ENCODE peak calls at places on chromosomes 6 and 20, in six cellular contexts. One of them, this sample, is unnamed.

GRCh38 chr6:6678185-6678671 is 89.7 kb downstream of the LY86 start:
- DNase-seq in activated CD8-positive, alpha-beta T cell treated with anti-CD3 and anti-CD28 coated beads for 36 hours: no peak
- DNase-seq in uterus: no peak
- DNase-seq in endothelial cell: no peak
- DNase-seq in WTC11: no peak
- DNase-seq in progenitor cell of endocrine pancreas: no peak
- DNase-seq in this sample: no peak

GRCh38 chr6:75882734-75883133 is 133.7 kb downstream of the MYO6 start:
- DNase-seq in endothelial cell: no peak
- DNase-seq in WTC11: no peak
- DNase-seq in activated CD8-positive, alpha-beta T cell treated with anti-CD3 and anti-CD28 coated beads for 36 hours: no peak
- DNase-seq in progenitor cell of endocrine pancreas: no peak
- DNase-seq in uterus: no peak
- DNase-seq in this sample: no peak

GRCh38 chr6:43492673-43493072 is 15.3 kb downstream of the TJAP1 start:
- DNase-seq in uterus: no peak
- DNase-seq in progenitor cell of endocrine pancreas: no peak
- DNase-seq in WTC11: no peak
- DNase-seq in activated CD8-positive, alpha-beta T cell treated with anti-CD3 and anti-CD28 coated beads for 36 hours: no peak
- DNase-seq in endothelial cell: no peak
- DNase-seq in this sample: no peak

GRCh38 chr6:157845493-157846259 is 22.6 kb downstream of the SNX9 start:
- DNase-seq in progenitor cell of endocrine pancreas: no peak
- DNase-seq in WTC11: no peak
- DNase-seq in endothelial cell: no peak
- DNase-seq in uterus: no peak
- DNase-seq in activated CD8-positive, alpha-beta T cell treated with anti-CD3 and anti-CD28 coated beads for 36 hours: no peak
- DNase-seq in this sample: no peak

GRCh38 chr20:32155017-32155965 is 45.8 kb downstream of the TM9SF4 start:
- DNase-seq in endothelial cell: peak
- DNase-seq in WTC11: peak
- DNase-seq in uterus: peak
- DNase-seq in progenitor cell of endocrine pancreas: no peak
- DNase-seq in activated CD8-positive, alpha-beta T cell treated with anti-CD3 and anti-CD28 coated beads for 36 hours: peak
- DNase-seq in this sample: peak

GRCh38 chr6:110566346-110567125 is 90.1 kb upstream of the SLC22A16 start:
- DNase-seq in WTC11: no peak
- DNase-seq in progenitor cell of endocrine pancreas: no peak
- DNase-seq in activated CD8-positive, alpha-beta T cell treated with anti-CD3 and anti-CD28 coated beads for 36 hours: no peak
- DNase-seq in endothelial cell: no peak
- DNase-seq in uterus: no peak
- DNase-seq in this sample: peak

GRCh38 chr6:139534472-139535115 is 160.1 kb upstream of the CITED2 start:
- DNase-seq in progenitor cell of endocrine pancreas: no peak
- DNase-seq in activated CD8-positive, alpha-beta T cell treated with anti-CD3 and anti-CD28 coated beads for 36 hours: no peak
- DNase-seq in WTC11: no peak
- DNase-seq in endothelial cell: no peak
- DNase-seq in uterus: no peak
- DNase-seq in this sample: no peak

GRCh38 chr20:39133205-39133604 is 171.1 kb downstream of the DHX35 start:
- DNase-seq in uterus: no peak
- DNase-seq in progenitor cell of endocrine pancreas: no peak
- DNase-seq in activated CD8-positive, alpha-beta T cell treated with anti-CD3 and anti-CD28 coated beads for 36 hours: no peak
- DNase-seq in WTC11: no peak
- DNase-seq in endothelial cell: no peak
- DNase-seq in this sample: no peak

GRCh38 chr20:1946762-1947534 is 46.9 kb downstream of the PDYN start:
- DNase-seq in uterus: peak
- DNase-seq in progenitor cell of endocrine pancreas: peak
- DNase-seq in activated CD8-positive, alpha-beta T cell treated with anti-CD3 and anti-CD28 coated beads for 36 hours: no peak
- DNase-seq in WTC11: peak
- DNase-seq in endothelial cell: peak
- DNase-seq in this sample: peak

GRCh38 chr6:33028220-33028849 is 18.9 kb upstream of the HLA-DOA start:
- DNase-seq in WTC11: no peak
- DNase-seq in activated CD8-positive, alpha-beta T cell treated with anti-CD3 and anti-CD28 coated beads for 36 hours: no peak
- DNase-seq in progenitor cell of endocrine pancreas: no peak
- DNase-seq in uterus: no peak
- DNase-seq in endothelial cell: no peak
- DNase-seq in this sample: no peak

GRCh38 chr6:108164815-108165706 is 761 bp upstream of the NR2E1 start:
- DNase-seq in progenitor cell of endocrine pancreas: no peak
- DNase-seq in WTC11: peak
- DNase-seq in endothelial cell: no peak
- DNase-seq in uterus: no peak
- DNase-seq in activated CD8-positive, alpha-beta T cell treated with anti-CD3 and anti-CD28 coated beads for 36 hours: no peak
- DNase-seq in this sample: peak

GRCh38 chr6:101806241-101806640 is 412.7 kb downstream of the GRIK2 start:
- DNase-seq in progenitor cell of endocrine pancreas: no peak
- DNase-seq in activated CD8-positive, alpha-beta T cell treated with anti-CD3 and anti-CD28 coated beads for 36 hours: no peak
- DNase-seq in WTC11: no peak
- DNase-seq in endothelial cell: no peak
- DNase-seq in uterus: no peak
- DNase-seq in this sample: no peak

GRCh38 chr6:64280569-64280968 is 645.0 kb downstream of the PHF3 start:
- DNase-seq in progenitor cell of endocrine pancreas: peak
- DNase-seq in endothelial cell: no peak
- DNase-seq in uterus: no peak
- DNase-seq in activated CD8-positive, alpha-beta T cell treated with anti-CD3 and anti-CD28 coated beads for 36 hours: peak
- DNase-seq in WTC11: peak
- DNase-seq in this sample: peak

GRCh38 chr6:84791927-84792326 is 27.5 kb upstream of the TBX18 start:
- DNase-seq in uterus: no peak
- DNase-seq in WTC11: no peak
- DNase-seq in progenitor cell of endocrine pancreas: no peak
- DNase-seq in activated CD8-positive, alpha-beta T cell treated with anti-CD3 and anti-CD28 coated beads for 36 hours: no peak
- DNase-seq in endothelial cell: no peak
- DNase-seq in this sample: no peak

GRCh38 chr6:90425161-90425641 is 128.6 kb upstream of the BACH2 start:
- DNase-seq in progenitor cell of endocrine pancreas: no peak
- DNase-seq in activated CD8-positive, alpha-beta T cell treated with anti-CD3 and anti-CD28 coated beads for 36 hours: peak
- DNase-seq in uterus: no peak
- DNase-seq in endothelial cell: no peak
- DNase-seq in WTC11: no peak
- DNase-seq in this sample: no peak

GRCh38 chr6:46015119-46015968 is at the start of gene CLIC5:
- DNase-seq in WTC11: peak
- DNase-seq in uterus: no peak
- DNase-seq in activated CD8-positive, alpha-beta T cell treated with anti-CD3 and anti-CD28 coated beads for 36 hours: peak
- DNase-seq in endothelial cell: peak
- DNase-seq in progenitor cell of endocrine pancreas: peak
- DNase-seq in this sample: peak

GRCh38 chr6:158354509-158354877 is 42.2 kb downstream of the TULP4 start:
- DNase-seq in uterus: no peak
- DNase-seq in progenitor cell of endocrine pancreas: no peak
- DNase-seq in endothelial cell: no peak
- DNase-seq in WTC11: no peak
- DNase-seq in activated CD8-positive, alpha-beta T cell treated with anti-CD3 and anti-CD28 coated beads for 36 hours: no peak
- DNase-seq in this sample: no peak

GRCh38 chr6:5084787-5085637 is at the start of gene PPP1R3G:
- DNase-seq in uterus: peak
- DNase-seq in endothelial cell: peak
- DNase-seq in progenitor cell of endocrine pancreas: no peak
- DNase-seq in WTC11: peak
- DNase-seq in activated CD8-positive, alpha-beta T cell treated with anti-CD3 and anti-CD28 coated beads for 36 hours: peak
- DNase-seq in this sample: peak

GRCh38 chr20:5825136-5825719 is 75.0 kb downstream of the SHLD1 start:
- DNase-seq in WTC11: no peak
- DNase-seq in uterus: no peak
- DNase-seq in progenitor cell of endocrine pancreas: no peak
- DNase-seq in endothelial cell: no peak
- DNase-seq in activated CD8-positive, alpha-beta T cell treated with anti-CD3 and anti-CD28 coated beads for 36 hours: no peak
- DNase-seq in this sample: no peak
- TF ChIP-seq CTCF in WTC11: no peak
- TF ChIP-seq CTCF in uterus: no peak
- TF ChIP-seq CTCF in progenitor cell of endocrine pancreas: no peak
- TF ChIP-seq CTCF in endothelial cell: no peak
- TF ChIP-seq CTCF in activated CD8-positive, alpha-beta T cell treated with anti-CD3 and anti-CD28 coated beads for 36 hours: no peak
- TF ChIP-seq CTCF in this sample: no peak

DNA sequence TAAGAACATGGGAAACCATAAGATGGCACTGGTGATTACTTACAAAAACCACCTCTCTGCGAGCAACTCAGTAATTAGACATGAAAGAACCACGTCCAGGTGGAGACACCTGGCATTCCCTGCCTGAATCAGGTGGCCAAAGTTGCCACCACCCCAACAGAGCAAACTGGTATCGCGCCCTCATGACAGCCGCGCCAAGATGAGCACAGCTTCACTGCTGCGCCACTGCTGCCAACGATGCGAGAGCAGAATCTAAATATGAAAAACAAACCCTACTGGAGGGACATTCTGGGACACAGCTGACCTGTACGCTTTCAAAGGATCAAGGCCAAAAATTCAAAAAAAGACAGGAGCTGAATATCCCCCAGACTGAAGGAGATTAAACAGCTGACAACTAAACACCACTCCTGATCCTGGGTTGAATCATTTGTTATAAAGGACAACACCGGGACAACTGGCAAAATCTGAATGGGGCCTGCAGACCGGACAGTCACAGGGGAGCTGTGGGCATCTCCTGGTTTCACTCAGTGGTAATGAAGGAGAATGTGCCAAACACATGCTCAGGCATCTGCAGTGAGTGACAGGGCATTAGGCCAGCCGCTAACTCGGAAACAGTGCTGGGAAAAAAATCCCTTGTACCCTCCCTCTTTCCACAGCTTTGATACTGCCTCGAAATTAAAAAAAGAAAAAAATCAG is 17.4 kb downstream of the CST7 start:
- DNase-seq in uterus: no peak
- DNase-seq in progenitor cell of endocrine pancreas: no peak
- DNase-seq in activated CD8-positive, alpha-beta T cell treated with anti-CD3 and anti-CD28 coated beads for 36 hours: no peak
- DNase-seq in endothelial cell: no peak
- DNase-seq in WTC11: no peak
- DNase-seq in this sample: no peak
- TF ChIP-seq CTCF in uterus: no peak
- TF ChIP-seq CTCF in progenitor cell of endocrine pancreas: no peak
- TF ChIP-seq CTCF in activated CD8-positive, alpha-beta T cell treated with anti-CD3 and anti-CD28 coated beads for 36 hours: no peak
- TF ChIP-seq CTCF in endothelial cell: no peak
- TF ChIP-seq CTCF in WTC11: no peak
- TF ChIP-seq CTCF in this sample: no peak

GRCh38 chr6:142303191-142303564 is 1.4 kb downstream of the ADGRG6 start:
- DNase-seq in progenitor cell of endocrine pancreas: no peak
- DNase-seq in endothelial cell: no peak
- DNase-seq in uterus: no peak
- DNase-seq in WTC11: no peak
- DNase-seq in activated CD8-positive, alpha-beta T cell treated with anti-CD3 and anti-CD28 coated beads for 36 hours: no peak
- DNase-seq in this sample: no peak

GRCh38 chr6:142302427-142303190 is 802 bp downstream of the ADGRG6 start:
- DNase-seq in WTC11: no peak
- DNase-seq in progenitor cell of endocrine pancreas: peak
- DNase-seq in uterus: no peak
- DNase-seq in activated CD8-positive, alpha-beta T cell treated with anti-CD3 and anti-CD28 coated beads for 36 hours: no peak
- DNase-seq in endothelial cell: no peak
- DNase-seq in this sample: no peak

GRCh38 chr6:142300758-142301251 is 1.0 kb upstream of the ADGRG6 start:
- DNase-seq in uterus: no peak
- DNase-seq in endothelial cell: no peak
- DNase-seq in progenitor cell of endocrine pancreas: no peak
- DNase-seq in activated CD8-positive, alpha-beta T cell treated with anti-CD3 and anti-CD28 coated beads for 36 hours: no peak
- DNase-seq in WTC11: no peak
- DNase-seq in this sample: no peak

GRCh38 chr6:142300302-142300701 is 1.5 kb upstream of the ADGRG6 start:
- DNase-seq in activated CD8-positive, alpha-beta T cell treated with anti-CD3 and anti-CD28 coated beads for 36 hours: no peak
- DNase-seq in endothelial cell: no peak
- DNase-seq in uterus: no peak
- DNase-seq in progenitor cell of endocrine pancreas: no peak
- DNase-seq in WTC11: no peak
- DNase-seq in this sample: no peak

DNA sequence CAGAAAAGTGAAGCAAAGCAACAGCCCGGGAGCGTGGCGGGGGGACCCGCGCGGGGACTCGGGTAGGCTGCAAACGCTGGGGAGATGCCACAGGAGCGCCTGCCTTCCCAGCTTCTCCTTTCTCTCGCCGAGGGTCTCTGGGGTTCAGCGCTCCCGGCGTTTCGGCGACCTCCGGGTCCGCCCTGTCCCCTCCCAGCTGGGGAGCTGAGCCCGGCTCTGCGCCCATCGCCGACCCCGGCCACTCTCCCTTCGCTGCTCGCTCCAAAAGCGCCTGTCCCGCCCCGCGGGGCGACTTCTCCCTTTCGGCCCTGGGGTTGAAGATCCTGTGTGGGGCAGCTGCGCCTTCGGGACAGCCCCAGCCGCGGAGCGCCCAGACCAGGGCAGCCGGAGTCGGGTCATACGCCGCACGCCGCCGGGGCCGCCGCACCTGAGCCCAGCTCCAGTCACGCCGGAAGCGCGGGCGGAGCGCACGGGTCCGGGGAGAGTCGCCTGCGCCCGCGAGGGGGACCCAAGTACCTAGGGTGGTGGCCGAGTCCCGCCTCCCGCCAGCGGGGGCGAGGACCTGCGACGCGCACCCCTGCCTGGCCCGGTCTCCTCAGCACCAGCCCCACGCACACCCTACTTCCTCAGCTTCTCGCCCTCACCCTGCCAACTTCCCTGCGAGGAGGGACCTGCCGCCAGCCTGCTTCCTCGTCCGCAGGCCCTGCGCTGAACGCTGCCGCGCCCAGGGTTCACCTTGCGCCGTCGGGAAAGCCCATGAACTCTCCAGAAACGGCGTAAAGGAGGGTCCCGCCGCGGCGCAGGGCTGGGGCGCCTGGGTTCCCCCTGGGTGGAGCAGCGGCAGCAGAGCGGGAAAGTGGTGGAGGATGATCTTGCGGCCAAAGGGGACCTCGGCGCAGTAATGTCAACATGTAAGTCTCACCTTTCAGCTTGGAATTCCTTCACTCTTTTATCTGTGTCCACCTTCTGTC is at the start of gene ADGRG6:
- DNase-seq in progenitor cell of endocrine pancreas: peak
- DNase-seq in endothelial cell: peak
- DNase-seq in activated CD8-positive, alpha-beta T cell treated with anti-CD3 and anti-CD28 coated beads for 36 hours: peak
- DNase-seq in WTC11: peak
- DNase-seq in uterus: no peak
- DNase-seq in this sample: peak
- TF ChIP-seq CTCF in progenitor cell of endocrine pancreas: peak
- TF ChIP-seq CTCF in endothelial cell: no peak
- TF ChIP-seq CTCF in activated CD8-positive, alpha-beta T cell treated with anti-CD3 and anti-CD28 coated beads for 36 hours: peak
- TF ChIP-seq CTCF in WTC11: no peak
- TF ChIP-seq CTCF in uterus: no peak
- TF ChIP-seq CTCF in this sample: no peak

GRCh38 chr20:44110816-44111568 is 76.0 kb downstream of the JPH2 start:
- DNase-seq in uterus: no peak
- DNase-seq in progenitor cell of endocrine pancreas: no peak
- DNase-seq in WTC11: no peak
- DNase-seq in activated CD8-positive, alpha-beta T cell treated with anti-CD3 and anti-CD28 coated beads for 36 hours: no peak
- DNase-seq in endothelial cell: no peak
- DNase-seq in this sample: no peak

GRCh38 chr20:44111712-44112335 is 75.2 kb downstream of the JPH2 start:
- DNase-seq in endothelial cell: no peak
- DNase-seq in activated CD8-positive, alpha-beta T cell treated with anti-CD3 and anti-CD28 coated beads for 36 hours: no peak
- DNase-seq in uterus: no peak
- DNase-seq in progenitor cell of endocrine pancreas: no peak
- DNase-seq in WTC11: no peak
- DNase-seq in this sample: no peak

GRCh38 chr20:44112889-44113641 is 73.9 kb downstream of the JPH2 start:
- DNase-seq in activated CD8-positive, alpha-beta T cell treated with anti-CD3 and anti-CD28 coated beads for 36 hours: no peak
- DNase-seq in endothelial cell: no peak
- DNase-seq in uterus: no peak
- DNase-seq in progenitor cell of endocrine pancreas: no peak
- DNase-seq in WTC11: no peak
- DNase-seq in this sample: no peak

GRCh38 chr20:44112456-44112855 is 74.5 kb downstream of the JPH2 start:
- DNase-seq in endothelial cell: no peak
- DNase-seq in uterus: no peak
- DNase-seq in WTC11: no peak
- DNase-seq in activated CD8-positive, alpha-beta T cell treated with anti-CD3 and anti-CD28 coated beads for 36 hours: no peak
- DNase-seq in progenitor cell of endocrine pancreas: no peak
- DNase-seq in this sample: no peak

GRCh38 chr20:44109951-44110361 is 77.0 kb downstream of the JPH2 start:
- DNase-seq in WTC11: peak
- DNase-seq in progenitor cell of endocrine pancreas: no peak
- DNase-seq in uterus: no peak
- DNase-seq in endothelial cell: no peak
- DNase-seq in activated CD8-positive, alpha-beta T cell treated with anti-CD3 and anti-CD28 coated beads for 36 hours: no peak
- DNase-seq in this sample: no peak
- TF ChIP-seq CTCF in WTC11: peak
- TF ChIP-seq CTCF in progenitor cell of endocrine pancreas: peak
- TF ChIP-seq CTCF in uterus: peak
- TF ChIP-seq CTCF in endothelial cell: no peak
- TF ChIP-seq CTCF in activated CD8-positive, alpha-beta T cell treated with anti-CD3 and anti-CD28 coated beads for 36 hours: no peak
- TF ChIP-seq CTCF in this sample: no peak